ENCODE peak calls at places on chromosomes 3 and 15, in seven cellular contexts. V, E, M, K, Z, L and X are unnamed samples.

GRCh38 chr3:187291512-187292132 is at the start of gene MASP1:
- DNase-seq in L (no peak), E (no peak), Z (peak), M (no peak), K (no peak), V (no peak), X (no peak)

GRCh38 chr15:85642054-85642692 is 152.6 kb downstream of the KLHL25 start:
- DNase-seq in L (no peak), M (no peak), Z (no peak), E (no peak), V (no peak), K (no peak), X (no peak)

GRCh38 chr3:102531686-102532085 is 96.9 kb downstream of the ZPLD1 start:
- DNase-seq in M (no peak), V (no peak), L (no peak), K (no peak), E (peak), Z (no peak), X (no peak)

GRCh38 chr15:67174864-67175573 is 79.4 kb downstream of the AAGAB start:
- DNase-seq in M (no peak), Z (no peak), K (no peak), L (no peak), E (peak), V (no peak), X (peak)

GRCh38 chr3:71725279-71725991 is at the start of gene EIF4E3:
- DNase-seq in M (peak), L (peak), V (no peak), E (peak), K (peak), Z (peak), X (no peak)

GRCh38 chr3:4988815-4989648 is 9.8 kb downstream of the BHLHE40 start:
- DNase-seq in Z (peak), M (no peak), V (no peak), L (no peak), K (no peak), E (no peak), X (peak)

GRCh38 chr15:67024322-67024997 is 40.9 kb upstream of the SMAD3 start:
- DNase-seq in M (peak), L (no peak), E (peak), V (peak), K (no peak), Z (peak), X (peak)

GRCh38 chr3:193665370-193665989 is 72.5 kb downstream of the OPA1 start:
- DNase-seq in V (no peak), M (no peak), E (peak), Z (no peak), K (no peak), L (no peak), X (no peak)

GRCh38 chr3:140472621-140473020 is 205.2 kb upstream of the TRIM42 start:
- DNase-seq in K (no peak), Z (no peak), M (no peak), E (peak), L (no peak), V (no peak), X (no peak)

GRCh38 chr3:105594219-105594618 is 227.5 kb downstream of the ALCAM start:
- DNase-seq in K (no peak), V (no peak), Z (no peak), M (no peak), L (no peak), E (peak), X (no peak)

GRCh38 chr15:41894251-41894790 is 468 bp upstream of the SPTBN5 start:
- DNase-seq in K (no peak), L (no peak), E (no peak), V (no peak), Z (no peak), M (no peak), X (no peak)

GRCh38 chr3:119681279-119681678 is 4.1 kb upstream of the COX17 start:
- DNase-seq in K (no peak), E (peak), V (no peak), Z (no peak), L (no peak), M (no peak), X (no peak)

GRCh38 chr3:52851348-52851747 is 16.5 kb upstream of the MUSTN1 start:
- DNase-seq in E (peak), K (peak), L (no peak), V (no peak), Z (no peak), M (no peak), X (peak)

GRCh38 chr3:42314411-42314810 is 48.4 kb upstream of the CCK start:
- DNase-seq in M (no peak), Z (no peak), E (no peak), K (no peak), V (no peak), L (no peak), X (no peak)

GRCh38 chr3:29764603-29765254 is 483.9 kb downstream of the RBMS3 start:
- DNase-seq in Z (no peak), L (no peak), K (no peak), E (peak), M (no peak), V (peak), X (peak)

GRCh38 chr3:33008282-33008681 is 56.8 kb downstream of the CCR4 start:
- DNase-seq in V (no peak), M (no peak), L (no peak), K (no peak), E (no peak), Z (no peak), X (no peak)

GRCh38 chr15:89003865-89004725 is 84.2 kb upstream of the ABHD2 start:
- DNase-seq in K (peak), E (peak), M (no peak), L (no peak), V (no peak), Z (peak), X (no peak)

GRCh38 chr15:79007066-79007465 is 62.2 kb upstream of the CTSH start:
- DNase-seq in V (no peak), Z (no peak), M (peak), E (peak), L (no peak), K (peak), X (no peak)

GRCh38 chr3:126053513-126053912 is 30.4 kb downstream of the SLC41A3 start:
- DNase-seq in L (no peak), E (peak), K (no peak), Z (no peak), M (no peak), V (no peak), X (no peak)

GRCh38 chr3:193872265-193872753 is 263.6 kb upstream of the HES1 start:
- DNase-seq in M (no peak), K (no peak), L (no peak), Z (peak), V (peak), E (peak), X (peak)

GRCh38 chr15:42725331-42725903 is 11.5 kb downstream of the CDAN1 start:
- DNase-seq in M (no peak), K (no peak), V (no peak), L (no peak), Z (no peak), E (no peak), X (no peak)

GRCh38 chr15:98650871-98651481 is 2.6 kb downstream of the IGF1R start:
- DNase-seq in E (no peak), L (no peak), M (no peak), V (no peak), Z (no peak), K (no peak), X (no peak)

GRCh38 chr3:97972976-97973375 is 745 bp upstream of the RIOX2 start:
- DNase-seq in M (no peak), K (no peak), E (no peak), Z (no peak), V (no peak), L (no peak), X (no peak)

GRCh38 chr3:97970131-97970530 is 2.1 kb downstream of the RIOX2 start:
- DNase-seq in E (no peak), V (no peak), K (no peak), M (no peak), L (no peak), Z (no peak), X (no peak)

GRCh38 chr3:97970929-97971460 is 1.2 kb downstream of the RIOX2 start:
- DNase-seq in M (no peak), K (no peak), V (no peak), L (no peak), E (no peak), Z (no peak), X (no peak)

GRCh38 chr3:97969541-97969940 is 2.7 kb downstream of the RIOX2 start:
- DNase-seq in V (no peak), L (no peak), K (no peak), Z (no peak), M (no peak), E (no peak), X (no peak)

DNA sequence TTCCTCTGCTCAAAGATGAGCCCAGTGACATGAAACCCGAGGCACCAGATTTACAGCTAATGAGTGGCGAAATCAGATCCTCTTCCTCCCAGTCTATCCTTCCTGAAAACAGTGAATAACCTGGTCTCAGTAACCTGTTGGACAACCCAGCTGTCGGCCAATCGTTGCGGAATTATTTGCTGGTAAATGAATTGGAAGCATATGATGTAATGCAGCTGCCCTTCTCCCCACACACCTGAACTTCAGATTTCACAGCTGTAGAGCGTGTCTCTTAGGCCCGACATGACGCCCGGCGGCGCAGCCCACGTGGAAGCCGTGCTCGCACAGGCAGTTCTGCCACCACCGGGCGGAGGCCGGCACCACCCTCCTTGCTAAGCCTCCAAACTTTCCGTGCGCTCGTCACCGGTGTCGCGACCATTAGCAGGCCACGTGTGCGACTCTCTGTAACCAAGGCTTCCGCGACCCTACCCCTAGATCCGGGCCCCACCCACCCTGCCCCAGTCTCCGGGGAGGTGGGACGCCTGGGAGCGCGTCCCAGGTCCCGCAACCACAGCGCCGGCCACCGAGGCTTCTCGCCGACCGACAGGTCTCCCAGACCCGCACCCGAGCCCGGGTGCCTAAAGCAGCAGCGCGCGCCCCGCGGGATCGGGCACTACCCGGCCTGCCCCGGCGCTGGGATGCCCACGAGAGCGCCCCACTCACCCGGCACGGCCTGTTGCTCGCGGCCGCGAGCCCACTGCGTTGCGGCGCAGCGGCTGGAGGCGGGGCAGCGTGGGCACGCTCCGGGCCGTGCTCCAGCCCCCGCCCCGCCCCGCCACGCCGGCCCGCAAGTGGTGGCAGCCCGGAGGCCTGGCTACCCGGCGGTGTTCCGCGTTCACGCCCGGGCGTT is at the start of gene RIOX2:
- DNase-seq in E (peak), Z (peak), K (peak), L (peak), V (no peak), M (peak), X (peak)
- TF ChIP-seq CTCF in E (no peak), Z (no peak), K (no peak), L (no peak), V (peak), M (peak), X (peak)

GRCh38 chr3:14452676-14453367 is 50.4 kb downstream of the SLC6A6 start:
- DNase-seq in K (no peak), M (peak), E (peak), L (no peak), Z (peak), V (peak), X (peak)
- TF ChIP-seq CTCF in K (no peak), M (no peak), E (no peak), L (no peak), Z (peak), V (no peak), X (no peak)

GRCh38 chr3:9820944-9821343 is 10.9 kb downstream of the TTLL3 start:
- DNase-seq in Z (no peak), E (peak), K (no peak), V (no peak), L (no peak), M (no peak), X (no peak)
- TF ChIP-seq CTCF in Z (no peak), E (peak), K (peak), V (peak), L (no peak), M (peak), X (peak)

GRCh38 chr3:132721479-132722164 is 587 bp downstream of the NPHP3 start:
- DNase-seq in V (no peak), E (peak), M (peak), K (no peak), Z (peak), L (no peak), X (peak)
- TF ChIP-seq CTCF in V (peak), E (peak), M (peak), K (peak), Z (peak), L (no peak), X (peak)

GRCh38 chr3:182393151-182393550 is 400.2 kb upstream of the ATP11B start:
- DNase-seq in K (no peak), L (no peak), M (no peak), V (no peak), E (no peak), Z (no peak), X (no peak)

GRCh38 chr3:182393830-182394367 is 399.4 kb upstream of the ATP11B start:
- DNase-seq in E (no peak), M (no peak), Z (no peak), L (no peak), V (no peak), K (no peak), X (no peak)

GRCh38 chr3:182389041-182389815 is 404.1 kb upstream of the ATP11B start:
- DNase-seq in E (peak), Z (no peak), K (no peak), M (no peak), L (no peak), V (no peak), X (no peak)

GRCh38 chr3:182388506-182388905 is 404.8 kb upstream of the ATP11B start:
- DNase-seq in L (no peak), M (no peak), K (no peak), Z (no peak), V (no peak), E (peak), X (no peak)

DNA sequence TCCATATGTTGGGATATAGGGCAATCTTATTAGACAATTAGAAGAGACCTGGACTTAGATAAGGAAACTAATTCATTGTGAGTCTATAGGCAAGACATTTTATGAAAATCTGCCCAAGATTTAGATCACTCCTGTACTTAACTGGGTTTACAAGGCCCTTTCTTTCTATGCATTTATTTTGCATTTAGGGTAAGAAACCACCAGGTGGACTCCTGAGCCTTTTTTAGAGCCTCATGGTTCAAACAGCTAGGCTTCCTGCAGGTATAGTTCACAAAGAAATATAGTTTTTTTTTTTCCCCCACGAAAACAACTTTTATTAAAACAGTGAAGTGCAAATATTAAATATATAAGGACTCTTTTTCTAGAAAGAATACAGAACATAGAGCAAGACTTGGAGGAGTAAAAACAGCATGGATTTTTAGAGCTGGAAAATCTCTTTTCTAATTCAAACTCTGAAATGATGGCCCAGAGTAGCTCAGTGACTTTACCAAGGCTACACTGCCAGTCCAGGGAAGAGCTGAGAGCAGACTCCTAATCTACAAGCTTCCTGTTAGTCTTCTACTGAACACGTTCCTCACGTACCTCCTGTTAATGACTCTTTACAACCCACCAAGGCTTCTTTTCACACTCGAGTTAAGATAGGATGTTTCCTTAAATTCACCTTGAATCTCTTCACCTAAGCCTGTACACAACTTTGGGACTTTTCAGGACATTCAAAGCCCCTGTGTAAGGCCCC is 401.0 kb upstream of the ATP11B start:
- DNase-seq in K (no peak), E (no peak), Z (no peak), L (no peak), V (no peak), M (no peak), X (no peak)
- TF ChIP-seq CTCF in K (peak), E (peak), Z (no peak), L (no peak), V (no peak), M (no peak), X (no peak)

GRCh38 chr15:28922712-28923012 is 36.9 kb downstream of the APBA2 start:
- DNase-seq in Z (no peak), M (no peak), E (peak), L (no peak), V (no peak), K (no peak), X (no peak)

GRCh38 chr15:28920781-28921331 is 35.1 kb downstream of the APBA2 start:
- DNase-seq in Z (no peak), V (no peak), E (no peak), K (no peak), M (peak), L (no peak), X (no peak)

GRCh38 chr15:28921336-28921735 is 35.6 kb downstream of the APBA2 start:
- DNase-seq in M (no peak), L (no peak), E (no peak), Z (no peak), K (no peak), V (no peak), X (no peak)

GRCh38 chr15:28923726-28924280 is 38.0 kb downstream of the APBA2 start:
- DNase-seq in V (no peak), K (no peak), Z (no peak), M (peak), E (no peak), L (no peak), X (no peak)

DNA sequence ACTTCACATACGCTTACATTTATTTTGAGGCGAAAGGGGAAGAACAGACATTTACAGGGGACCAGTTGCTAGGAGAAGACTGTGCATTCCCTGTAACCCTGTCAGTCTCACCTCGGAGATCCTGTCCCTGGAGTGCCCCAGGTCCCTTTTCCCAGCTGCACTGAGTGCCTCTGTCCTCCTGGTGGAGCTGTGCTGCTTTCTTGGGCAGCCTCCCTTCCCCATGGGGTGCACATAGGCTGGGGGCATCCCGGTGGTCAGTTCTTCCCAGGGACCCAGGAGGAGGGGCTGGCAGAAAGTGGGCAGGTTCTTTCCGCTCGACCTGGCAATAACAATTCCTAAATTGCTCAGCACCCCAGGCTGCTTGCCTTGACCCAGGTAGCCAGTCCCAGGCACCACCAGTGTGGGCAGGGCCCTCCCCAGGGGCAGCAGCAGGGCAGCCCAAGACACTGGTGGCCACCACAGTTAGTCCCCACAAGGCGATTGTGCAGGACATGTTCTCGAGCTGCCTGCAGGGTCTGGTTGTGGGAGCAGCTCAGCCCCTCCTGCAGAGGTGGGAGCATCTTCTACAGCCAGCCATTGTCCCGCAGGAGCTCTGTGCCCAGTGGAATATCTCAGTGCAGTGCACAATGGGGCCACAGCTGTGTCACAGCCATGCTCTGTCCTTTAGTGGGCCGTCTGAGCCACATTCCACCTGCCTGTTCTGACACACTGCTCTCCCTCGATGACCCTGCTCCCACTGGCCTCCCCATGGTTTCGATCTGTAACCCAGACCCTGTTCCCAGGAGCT is 36.3 kb downstream of the APBA2 start:
- DNase-seq in K (no peak), L (no peak), E (no peak), V (no peak), Z (no peak), M (no peak), X (no peak)
- TF ChIP-seq CTCF in K (no peak), L (no peak), E (peak), V (peak), Z (no peak), M (no peak), X (peak)